ENCODE peak calls at places on chromosomes 3 and 15, in five cellular contexts. I is AG04450, R is brain microvascular endothelial cell, U is lung, V is GM23338. S is an unnamed sample.

GRCh38 chr3:175346573-175347356 is 487.6 kb downstream of the NAALADL2 start:
- DNase-seq in R (peak), I (peak), V (no peak), U (peak), S (peak)

GRCh38 chr3:37540786-37541185 is 320.9 kb upstream of the CTDSPL start:
- DNase-seq in I (no peak), U (no peak), R (no peak), V (no peak), S (no peak)

GRCh38 chr3:171371354-171371753 is 88.9 kb downstream of the TNIK start:
- DNase-seq in V (no peak), U (no peak), I (no peak), R (no peak), S (no peak)

GRCh38 chr3:104180906-104181305 is 1185.8 kb upstream of the ALCAM start:
- DNase-seq in R (no peak), U (no peak), I (no peak), V (no peak), S (no peak)

GRCh38 chr3:129602730-129603560 is 3.5 kb downstream of the PLXND1 start:
- DNase-seq in R (peak), V (peak), I (peak), U (peak), S (peak)

GRCh38 chr3:14431928-14432834 is 29.8 kb downstream of the SLC6A6 start:
- DNase-seq in U (peak), V (no peak), I (no peak), R (peak), S (no peak)

GRCh38 chr3:13348671-13349396 is 71.3 kb downstream of the NUP210 start:
- DNase-seq in V (peak), U (no peak), R (no peak), I (no peak), S (no peak)

GRCh38 chr3:94063497-94064119 is 747 bp downstream of the NSUN3 start:
- DNase-seq in U (no peak), V (no peak), R (no peak), I (no peak), S (no peak)

GRCh38 chr15:100779331-100780207 is 100.1 kb upstream of the ALDH1A3 start:
- DNase-seq in R (no peak), U (peak), I (no peak), V (no peak), S (no peak)

GRCh38 chr3:119630562-119631329 is 29.6 kb downstream of the POPDC2 start:
- DNase-seq in R (peak), U (no peak), I (no peak), V (no peak), S (peak)

GRCh38 chr3:21462151-21462550 is 288.9 kb downstream of the ZNF385D start:
- DNase-seq in U (no peak), V (no peak), R (no peak), I (no peak), S (no peak)

GRCh38 chr15:85584791-85585360 is 204.5 kb downstream of the AKAP13 start:
- DNase-seq in V (no peak), I (no peak), R (no peak), U (no peak), S (no peak)

GRCh38 chr3:88307666-88308065 is 157.9 kb downstream of the C3orf38 start:
- DNase-seq in U (no peak), V (peak), I (no peak), R (no peak), S (no peak)

GRCh38 chr3:38630591-38630990 is 18.9 kb downstream of the SCN5A start:
- DNase-seq in U (no peak), R (no peak), V (no peak), I (no peak), S (no peak)

GRCh38 chr3:185637388-185637787 is 51.3 kb downstream of the SENP2 start:
- DNase-seq in I (no peak), V (no peak), R (no peak), U (no peak), S (no peak)

GRCh38 chr3:132726341-132726823 is 4.2 kb upstream of the NPHP3 start:
- DNase-seq in I (no peak), V (peak), U (no peak), R (no peak), S (no peak)

GRCh38 chr3:20185364-20185732 is 658 bp downstream of the SGO1 start:
- DNase-seq in U (no peak), V (peak), R (peak), I (no peak), S (no peak)

GRCh38 chr3:16866447-16867025 is 18.2 kb upstream of the PLCL2 start:
- DNase-seq in U (no peak), I (no peak), R (no peak), V (no peak), S (peak)

GRCh38 chr15:40038267-40038653 is 721 bp downstream of the SRP14 start:
- DNase-seq in R (no peak), I (no peak), V (peak), U (no peak), S (no peak)

GRCh38 chr15:40042791-40043320 is 3.9 kb upstream of the SRP14 start:
- DNase-seq in R (no peak), V (no peak), U (no peak), I (no peak), S (no peak)

GRCh38 chr15:40040770-40041169 is 1.8 kb upstream of the SRP14 start:
- DNase-seq in R (no peak), I (no peak), V (no peak), U (no peak), S (no peak)

GRCh38 chr15:40038654-40039543 is at the start of gene SRP14:
- DNase-seq in R (peak), U (peak), I (peak), V (peak), S (no peak)

DNA sequence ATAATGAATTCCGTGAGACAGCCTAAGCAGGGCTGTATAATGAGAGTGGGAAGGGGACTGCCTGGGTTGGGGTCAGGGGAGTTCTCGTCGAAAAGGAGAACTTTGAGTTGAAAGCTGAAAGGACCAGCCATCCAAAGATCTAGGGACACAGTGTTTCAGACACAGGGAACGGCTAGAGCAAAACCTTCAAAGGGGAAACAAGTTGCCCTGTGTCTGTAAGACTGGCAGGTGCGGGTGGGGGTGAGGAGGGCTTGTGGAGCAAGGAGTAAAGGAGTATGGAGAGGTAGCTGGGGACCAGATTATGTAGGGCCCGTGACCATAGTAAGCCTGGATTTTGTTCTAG is 1.3 kb upstream of the SRP14 start:
- DNase-seq in V (no peak), U (no peak), I (no peak), R (no peak), S (no peak)
- H3K4me3 ChIP-seq in V (peak), U (no peak), I (no peak), R (no peak), S (no peak)

GRCh38 chr15:59185725-59186124 is 20.9 kb upstream of the LDHAL6B start:
- DNase-seq in V (no peak), I (no peak), R (no peak), U (no peak), S (no peak)
- TF ChIP-seq CTCF in V (no peak), I (peak), R (peak), U (no peak), S (peak)

DNA sequence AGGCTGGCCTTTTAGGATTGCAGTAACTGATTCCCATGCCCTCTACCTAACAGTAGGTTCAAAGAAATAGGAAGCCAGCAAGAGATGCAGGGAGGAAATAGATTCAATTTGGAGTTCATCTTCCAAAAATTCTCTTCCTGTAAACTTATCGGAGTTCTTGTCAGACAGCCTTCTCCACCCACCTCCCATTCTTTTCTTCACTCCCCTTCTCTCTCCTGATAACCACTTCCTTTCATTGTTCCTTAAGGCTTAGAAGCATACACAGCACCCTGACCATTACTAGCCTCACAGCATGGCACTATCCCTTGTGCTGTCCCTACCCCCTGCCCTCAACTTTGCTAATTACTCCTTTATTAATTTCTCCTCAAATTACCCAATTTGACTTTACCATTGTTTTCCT is 130.4 kb upstream of the ADAMTS9 start:
- DNase-seq in U (no peak), I (no peak), V (no peak), R (no peak), S (no peak)
- H3K4me3 ChIP-seq in U (no peak), I (no peak), V (no peak), R (no peak), S (no peak)

DNA sequence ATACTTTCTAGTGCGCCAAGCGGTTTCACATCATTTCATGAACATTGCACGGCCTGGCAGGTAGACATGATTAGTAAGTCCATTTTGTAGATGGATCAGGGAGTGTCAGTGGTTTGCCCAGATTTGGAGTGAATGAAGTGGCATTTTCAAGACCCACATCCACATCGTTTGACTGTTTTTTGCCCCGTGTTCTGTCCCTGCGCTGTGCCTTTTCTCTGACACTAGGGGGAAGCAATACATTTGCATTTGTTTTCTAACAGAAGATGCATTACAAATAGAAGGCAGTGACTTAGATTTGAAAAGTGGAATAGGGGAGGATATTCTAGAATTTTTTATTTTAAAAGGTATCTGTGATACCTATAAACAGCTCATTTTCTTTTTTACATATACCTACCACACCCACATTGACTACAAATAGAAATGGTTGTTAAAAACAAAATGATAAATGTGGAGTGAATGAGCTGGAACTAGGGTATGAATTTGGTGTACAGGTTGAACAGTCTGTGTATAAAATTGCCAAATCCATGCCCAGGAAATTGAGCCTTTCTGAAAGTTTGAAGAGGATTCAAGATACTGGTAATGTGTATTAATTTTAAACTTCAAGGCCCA is 98.0 kb downstream of the USP13 start:
- DNase-seq in U (no peak), I (no peak), V (peak), R (peak), S (no peak)
- TF ChIP-seq CTCF in U (no peak), I (peak), V (peak), R (peak), S (peak)

GRCh38 chr3:194584866-194585265 is 48.4 kb downstream of the TMEM44 start:
- DNase-seq in R (no peak), V (no peak), U (no peak), I (no peak), S (no peak)
- H3K4me3 ChIP-seq in R (no peak), V (peak), U (no peak), I (no peak), S (no peak)

DNA sequence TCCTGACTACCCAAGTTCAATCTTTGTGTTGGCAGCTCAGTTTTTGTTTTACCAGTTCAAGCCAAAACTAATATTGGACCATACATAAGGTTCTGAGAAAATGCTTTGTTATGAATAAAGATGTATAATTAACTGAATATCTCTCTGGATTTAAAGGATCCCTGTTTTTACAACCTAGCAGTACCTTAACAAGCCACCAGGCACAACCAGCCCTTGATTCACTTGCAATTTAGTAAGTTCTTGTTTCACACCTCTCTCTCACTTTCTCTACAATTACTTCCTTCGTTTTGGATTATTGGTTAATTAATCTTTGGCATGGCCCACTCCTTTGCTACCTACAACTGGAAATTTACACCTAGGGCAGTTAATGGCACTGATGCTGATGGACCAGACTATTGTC is 531.9 kb downstream of the SQOR start:
- DNase-seq in U (no peak), V (peak), I (no peak), R (no peak), S (no peak)
- TF ChIP-seq CTCF in U (no peak), V (peak), I (no peak), R (no peak), S (no peak)

GRCh38 chr3:71062920-71063767 is 520.4 kb downstream of the FOXP1 start:
- DNase-seq in V (no peak), U (no peak), R (peak), I (no peak), S (no peak)

GRCh38 chr3:71060536-71060935 is 523.0 kb downstream of the FOXP1 start:
- DNase-seq in V (no peak), R (no peak), U (no peak), I (no peak), S (no peak)

GRCh38 chr3:71061037-71061436 is 522.5 kb downstream of the FOXP1 start:
- DNase-seq in U (no peak), V (no peak), R (no peak), I (no peak), S (no peak)

GRCh38 chr3:71062037-71062919 is 521.2 kb downstream of the FOXP1 start:
- DNase-seq in I (no peak), U (no peak), V (no peak), R (no peak), S (no peak)

GRCh38 chr3:71061581-71061980 is 521.9 kb downstream of the FOXP1 start:
- DNase-seq in U (no peak), I (no peak), R (no peak), V (no peak), S (no peak)
- H3K4me3 ChIP-seq in U (no peak), I (no peak), R (no peak), V (no peak), S (no peak)

GRCh38 chr3:180601688-180602666 is at the start of gene TTC14:
- DNase-seq in U (peak), I (peak), V (peak), R (peak), S (peak)
- TF ChIP-seq CTCF in U (no peak), I (no peak), V (no peak), R (no peak), S (peak)

GRCh38 chr3:63972987-63973386 is 50.3 kb downstream of the PSMD6 start:
- DNase-seq in V (no peak), U (no peak), R (no peak), I (no peak), S (no peak)
- H3K4me3 ChIP-seq in V (no peak), U (no peak), R (no peak), I (no peak), S (no peak)